ENCODE peak calls at places on chromosomes 3 and 15, in six cellular contexts. O is heart left ventricle, U is WERI-Rb-1, Y is body of pancreas, S is BJ, F is progenitor cell of endocrine pancreas. L is an unnamed sample.

GRCh38 chr15:95131071-95131683 is 899.8 kb downstream of the MCTP2 start:
- DNase-seq in O (peak; percentile 15), U (no peak), Y (no peak), S (no peak), F (no peak), L (no peak)

GRCh38 chr15:38879909-38880471 is 315.4 kb upstream of the RASGRP1 start:
- DNase-seq in O (no peak), U (no peak), Y (peak; percentile 17), S (peak; percentile 37), F (no peak), L (no peak)

GRCh38 chr15:85581495-85581894 is 201.1 kb downstream of the AKAP13 start:
- DNase-seq in O (peak; percentile 67), U (no peak), Y (peak; percentile 61), S (no peak), F (no peak), L (no peak)

GRCh38 chr3:8443829-8444791 is 57.5 kb upstream of the LMCD1 start:
- DNase-seq in O (peak; percentile 87), U (peak; percentile 39), Y (peak; percentile 98), S (peak; percentile 99), F (peak; percentile 69), L (peak; percentile 66)

GRCh38 chr3:71050521-71051258 is 532.8 kb downstream of the FOXP1 start:
- DNase-seq in O (no peak), U (no peak), Y (no peak), S (no peak), F (no peak), L (no peak)

GRCh38 chr3:39361252-39361927 is 21.8 kb upstream of the SLC25A38 start:
- DNase-seq in O (no peak), U (no peak), Y (no peak), S (no peak), F (no peak), L (no peak)

GRCh38 chr3:155496206-155496605 is 202.7 kb upstream of the STRIT1 start:
- DNase-seq in O (no peak), U (no peak), Y (no peak), S (no peak), F (no peak), L (no peak)

GRCh38 chr3:101676765-101677435 is at the start of gene ZBTB11:
- DNase-seq in O (peak; percentile 100), U (peak; percentile 99), Y (peak; percentile 99), S (peak; percentile 98), F (peak; percentile 99), L (peak; percentile 99)

DNA sequence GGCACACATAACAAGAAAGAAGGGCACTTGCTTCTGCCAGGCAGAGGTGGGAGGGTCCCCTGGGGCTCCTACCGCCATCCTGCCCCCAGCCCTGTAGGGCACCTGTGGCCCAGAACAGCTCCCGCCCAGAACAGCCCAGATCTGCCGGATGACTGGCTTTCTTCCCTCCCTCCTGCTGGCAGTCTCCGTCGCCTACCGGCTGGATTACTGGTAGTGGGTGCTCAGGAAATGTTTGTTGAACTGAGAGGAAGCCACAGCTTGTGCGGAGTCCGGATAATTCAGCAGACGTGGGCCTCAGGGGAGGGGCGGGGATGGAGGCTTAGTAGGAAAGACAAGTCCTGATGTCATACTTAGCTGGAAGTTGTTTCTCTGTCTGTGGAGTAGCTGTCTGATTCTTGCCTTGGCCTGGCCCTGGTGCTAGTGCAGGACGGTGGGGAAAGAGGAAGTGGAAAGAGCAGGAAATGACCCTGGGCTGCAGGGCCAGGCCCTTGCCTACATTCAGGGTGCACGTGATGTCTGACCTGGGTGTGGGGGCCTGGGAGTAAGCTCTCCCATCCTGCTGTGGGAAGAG is 6.7 kb downstream of the CCDC9B start:
- DNase-seq in O (peak; percentile 84), U (peak; percentile 92), Y (peak; percentile 25), S (no peak), F (no peak), L (no peak)
- TF ChIP-seq CTCF in O (no peak), U (no peak), Y (no peak), S (no peak), F (no peak), L (no peak)

GRCh38 chr3:152508705-152509104 is 240.0 kb downstream of the MBNL1 start:
- DNase-seq in O (no peak), U (no peak), Y (no peak), S (no peak), F (no peak), L (no peak)
- TF ChIP-seq CTCF in O (peak; percentile 61), U (no peak), Y (peak; percentile 40), S (no peak), F (peak; percentile 56), L (peak; percentile 62)

DNA sequence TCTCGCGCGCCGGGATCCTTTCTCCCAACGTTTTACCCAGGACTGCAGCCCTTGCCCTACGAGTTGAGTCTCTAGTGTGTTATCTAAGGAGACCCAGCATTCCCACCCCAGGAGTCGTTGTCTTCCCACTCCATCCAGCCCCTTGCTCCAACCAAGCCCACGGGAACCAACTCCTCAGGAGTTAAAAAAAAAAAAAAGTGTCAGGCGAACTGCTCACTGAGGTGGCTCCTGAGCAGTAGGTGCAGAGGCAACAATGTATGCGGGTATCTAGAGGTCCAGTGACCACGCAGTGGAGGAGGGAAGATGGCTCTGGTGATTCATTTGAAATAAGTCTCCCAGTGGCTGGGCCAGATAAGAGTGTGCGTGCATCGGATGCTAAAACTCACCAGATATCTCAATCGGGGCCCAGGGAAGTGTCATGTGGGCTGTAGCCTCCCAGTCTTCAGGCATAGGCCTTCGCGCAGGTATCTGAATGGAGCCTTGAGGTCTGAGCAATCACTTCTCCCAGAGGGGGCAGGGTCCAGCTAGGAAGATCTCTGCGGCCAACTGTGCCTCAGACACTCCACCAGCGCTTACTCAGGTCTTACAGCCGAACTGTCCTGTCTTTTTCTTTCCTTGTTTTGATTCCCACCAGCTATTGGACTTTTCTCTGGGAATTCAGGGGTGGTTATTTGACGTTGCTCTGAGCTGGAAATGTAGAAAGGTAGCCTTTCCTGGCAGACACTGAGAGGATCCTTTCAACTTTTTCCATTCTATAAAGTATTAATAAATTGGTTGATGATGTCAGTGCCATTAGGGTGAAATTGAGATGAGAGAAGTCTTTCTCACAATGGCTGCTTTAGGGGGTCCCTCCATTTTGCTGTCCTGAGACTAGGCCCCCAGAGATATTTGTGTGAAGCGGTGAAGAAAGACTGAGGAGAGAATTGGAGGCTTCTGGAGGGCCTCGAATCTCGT is 21.0 kb downstream of the ZIC4 start:
- DNase-seq in O (no peak), U (no peak), Y (no peak), S (no peak), F (no peak), L (no peak)
- TF ChIP-seq CTCF in O (no peak), U (no peak), Y (no peak), S (no peak), F (no peak), L (no peak)

GRCh38 chr15:78933187-78934062 is 11.4 kb downstream of the CTSH start:
- DNase-seq in O (no peak), U (no peak), Y (no peak), S (no peak), F (no peak), L (no peak)
- TF ChIP-seq CTCF in O (no peak), U (no peak), Y (no peak), S (no peak), F (no peak), L (no peak)

GRCh38 chr15:59687831-59688230 is 1.3 kb downstream of the BNIP2 start:
- DNase-seq in O (no peak), U (no peak), Y (no peak), S (no peak), F (no peak), L (no peak)

GRCh38 chr15:59691194-59691805 is 2.2 kb upstream of the BNIP2 start:
- DNase-seq in O (no peak), U (peak; percentile 44), Y (peak; percentile 33), S (no peak), F (no peak), L (peak; percentile 23)

GRCh38 chr15:59689626-59690236 is 611 bp upstream of the BNIP2 start:
- DNase-seq in O (peak; percentile 76), U (peak; percentile 87), Y (peak; percentile 87), S (no peak), F (peak; percentile 25), L (peak; percentile 47)

GRCh38 chr15:59688383-59688887 is 685 bp downstream of the BNIP2 start:
- DNase-seq in O (no peak), U (no peak), Y (peak; percentile 15), S (no peak), F (no peak), L (no peak)

DNA sequence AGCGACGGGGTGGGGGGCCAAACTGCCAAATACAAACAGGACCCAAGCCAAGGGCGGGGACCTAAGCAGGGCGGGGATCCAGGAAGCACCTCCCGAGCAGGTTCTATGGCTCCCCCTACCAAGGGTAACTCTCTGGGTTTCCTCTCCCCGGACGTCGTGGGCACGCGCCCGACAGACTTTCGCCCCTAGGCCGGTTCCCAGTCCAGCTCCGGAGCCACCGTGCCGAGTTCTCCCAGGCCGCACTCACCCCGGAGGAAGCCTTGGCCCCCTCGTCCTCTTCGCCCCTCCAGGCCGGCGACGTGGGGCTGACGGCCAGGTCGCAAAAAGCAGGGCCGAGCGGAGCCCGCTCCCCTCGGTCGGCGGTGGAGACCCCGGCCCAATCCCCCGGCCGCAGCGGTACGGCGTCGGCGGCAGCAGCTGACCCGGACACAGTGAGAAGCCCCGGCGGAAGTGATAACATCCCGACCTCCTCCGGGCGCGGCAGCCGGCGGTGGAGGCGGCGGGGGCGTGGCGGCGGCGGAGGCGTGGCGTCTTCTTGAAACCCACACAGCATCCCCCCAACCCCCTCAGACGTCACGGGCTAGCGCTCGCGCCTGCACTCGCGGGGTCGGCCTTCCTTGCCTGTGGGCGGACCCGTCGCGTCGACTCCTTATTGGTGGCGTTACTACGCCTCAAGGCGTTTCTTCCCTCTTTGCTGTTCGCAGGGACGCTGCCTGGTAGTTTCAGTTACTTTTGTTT is at the start of gene BNIP2:
- DNase-seq in O (peak; percentile 99), U (peak; percentile 99), Y (peak; percentile 98), S (peak; percentile 91), F (peak; percentile 95), L (peak; percentile 97)
- TF ChIP-seq CTCF in O (no peak), U (no peak), Y (no peak), S (no peak), F (peak; percentile 21), L (no peak)

DNA sequence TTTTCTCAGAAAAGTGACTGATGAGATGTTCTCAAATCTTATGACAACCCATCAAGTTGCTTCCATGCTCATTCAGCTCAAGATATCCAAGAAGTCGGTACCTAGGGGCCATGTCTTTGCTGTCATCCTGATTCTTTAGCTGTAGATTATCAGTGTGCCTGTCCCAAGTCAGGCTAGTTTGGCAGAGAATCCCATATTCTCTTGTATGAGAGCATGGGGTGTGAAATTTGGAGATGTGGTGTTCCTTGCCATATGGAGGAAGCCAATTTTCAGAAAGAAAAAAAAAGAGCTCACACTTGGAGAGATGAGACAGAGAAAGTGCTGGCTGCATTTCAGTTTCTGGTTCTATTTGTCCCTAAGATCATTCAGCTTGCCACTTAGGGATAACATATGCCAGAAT is 52.3 kb upstream of the SLC4A7 start:
- DNase-seq in O (no peak), U (no peak), Y (no peak), S (no peak), F (no peak), L (no peak)
- TF ChIP-seq CTCF in O (no peak), U (no peak), Y (no peak), S (no peak), F (no peak), L (no peak)

DNA sequence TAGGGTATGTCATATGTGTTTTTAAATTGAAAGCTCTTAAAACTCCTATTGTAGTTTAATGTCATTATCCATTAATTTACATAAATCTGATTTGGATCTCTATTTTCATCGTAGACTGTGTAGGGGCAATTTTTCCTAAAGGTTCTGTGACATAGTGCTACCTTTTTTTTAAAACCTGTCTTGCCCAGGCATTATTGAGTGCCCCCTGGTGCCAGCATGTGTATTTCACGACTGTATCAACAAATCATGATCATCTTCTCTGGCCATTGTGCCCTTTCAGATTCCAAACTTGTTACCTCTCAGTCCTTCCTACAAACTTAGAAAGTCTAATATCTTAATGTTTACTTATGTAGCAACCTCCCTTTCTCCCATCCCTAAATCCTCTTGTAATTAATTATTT is 97.2 kb upstream of the FLNB start:
- DNase-seq in O (no peak), U (peak; percentile 26), Y (peak; percentile 14), S (no peak), F (no peak), L (no peak)
- TF ChIP-seq CTCF in O (peak; percentile 23), U (peak; percentile 42), Y (no peak), S (peak; percentile 29), F (peak; percentile 42), L (peak; percentile 49)

GRCh38 chr15:61644550-61644949 is 415.4 kb upstream of the RORA start:
- DNase-seq in O (no peak), U (peak; percentile 28), Y (no peak), S (no peak), F (no peak), L (no peak)
- TF ChIP-seq CTCF in O (no peak), U (no peak), Y (no peak), S (no peak), F (no peak), L (peak; percentile 23)